ENCODE peak calls at places on chromosomes 4 and X, in seven cellular contexts. E is left lung, G is progenitor cell of endocrine pancreas, B is DND-41, M is cardiac muscle cell, X is HCT116, C is ovary. T is an unnamed sample.

GRCh38 chrX:23511783-23512182 is 155.5 kb upstream of the PRDX4 start:
- DNase-seq in E (no peak), G (no peak), B (no peak), M (no peak), X (no peak), C (no peak), T (no peak)

GRCh38 chrX:138775501-138775900 is 64.0 kb upstream of the FGF13 start:
- DNase-seq in E (no peak), G (no peak), B (no peak), M (peak), X (no peak), C (no peak), T (no peak)

GRCh38 chrX:154815274-154815818 is 10.1 kb upstream of the MPP1 start:
- DNase-seq in E (no peak), G (no peak), B (no peak), M (no peak), X (no peak), C (no peak), T (no peak)

GRCh38 chr4:99848576-99848975 is 31.9 kb downstream of the DAPP1 start:
- DNase-seq in E (no peak), G (no peak), B (no peak), M (no peak), X (no peak), C (no peak), T (no peak)

GRCh38 chr4:112060212-112060611 is 85.0 kb upstream of the FAM241A start:
- DNase-seq in E (no peak), G (no peak), B (no peak), M (peak), X (peak), C (no peak), T (no peak)

GRCh38 chrX:136538811-136539210 is 6.8 kb downstream of the VGLL1 start:
- DNase-seq in E (no peak), G (no peak), B (no peak), M (no peak), X (no peak), C (no peak), T (no peak)

GRCh38 chr4:48342559-48342878 is 1.2 kb downstream of the SLAIN2 start:
- DNase-seq in E (peak), G (no peak), B (no peak), M (no peak), X (no peak), C (no peak), T (no peak)

GRCh38 chrX:13716905-13717304 is 17.5 kb downstream of the TRAPPC2 start:
- DNase-seq in E (no peak), G (no peak), B (no peak), M (no peak), X (no peak), C (no peak), T (no peak)

GRCh38 chr4:101954975-101955678 is 164.6 kb downstream of the BANK1 start:
- DNase-seq in E (no peak), G (no peak), B (no peak), M (no peak), X (no peak), C (no peak), T (no peak)

GRCh38 chr4:94412019-94413017 is 39.4 kb upstream of the PDLIM5 start:
- DNase-seq in E (no peak), G (no peak), B (no peak), M (peak), X (peak), C (peak), T (no peak)

GRCh38 chr4:109803924-109804571 is 2.2 kb upstream of the CFI start:
- DNase-seq in E (no peak), G (no peak), B (peak), M (peak), X (peak), C (no peak), T (no peak)

GRCh38 chrX:151899622-151900021 is 13.1 kb upstream of the MAGEA4 start:
- DNase-seq in E (no peak), G (no peak), B (no peak), M (no peak), X (no peak), C (no peak), T (no peak)

GRCh38 chr4:78788005-78788889 is 12.1 kb downstream of the BMP2K start:
- DNase-seq in E (no peak), G (no peak), B (no peak), M (no peak), X (no peak), C (no peak), T (no peak)

GRCh38 chrX:46637937-46638336 is 64.4 kb downstream of the CHST7 start:
- DNase-seq in E (no peak), G (no peak), B (no peak), M (no peak), X (no peak), C (no peak), T (no peak)

GRCh38 chrX:108064613-108065012 is 19.7 kb downstream of the VSIG1 start:
- DNase-seq in E (no peak), G (no peak), B (no peak), M (no peak), X (no peak), C (no peak), T (no peak)

GRCh38 chr4:82567444-82567843 is 5.7 kb upstream of the TMEM150C start:
- DNase-seq in E (no peak), G (no peak), B (no peak), M (no peak), X (no peak), C (no peak), T (no peak)

GRCh38 chr4:109978704-109979103 is 66.0 kb downstream of the EGF start:
- DNase-seq in E (no peak), G (no peak), B (no peak), M (no peak), X (no peak), C (no peak), T (no peak)

GRCh38 chrX:123424546-123424945 is 240.5 kb downstream of the GRIA3 start:
- DNase-seq in E (no peak), G (no peak), B (no peak), M (no peak), X (no peak), C (no peak), T (no peak)

GRCh38 chr4:124948976-124949597 is 236.6 kb upstream of the ANKRD50 start:
- DNase-seq in E (no peak), G (no peak), B (no peak), M (no peak), X (no peak), C (no peak), T (no peak)

DNA sequence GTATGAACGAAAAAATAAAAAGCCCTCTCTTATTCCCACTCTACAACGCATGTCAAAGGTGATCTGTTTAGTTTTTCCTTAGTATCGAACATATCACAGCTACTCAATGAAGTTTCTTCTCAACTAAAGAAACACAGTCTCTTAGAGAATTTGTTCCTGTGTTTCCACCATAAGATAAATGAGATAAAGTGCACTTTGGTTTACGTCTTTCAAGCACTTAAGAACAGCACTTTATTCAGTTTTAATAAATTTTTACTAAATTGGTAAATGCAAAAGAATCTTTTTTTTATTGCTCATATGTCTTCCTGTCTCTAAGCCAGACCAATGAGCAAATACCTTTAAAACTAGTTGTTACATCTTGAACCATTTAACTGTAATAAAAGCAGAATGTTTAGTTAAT is 259.8 kb downstream of the CHIC1 start:
- DNase-seq in E (no peak), G (no peak), B (no peak), M (no peak), X (no peak), C (no peak), T (no peak)
- TF ChIP-seq CTCF in E (no peak), G (no peak), B (no peak), M (no peak), X (no peak), C (no peak), T (no peak)

GRCh38 chr4:174586651-174587050 is 64.4 kb upstream of the HPGD start:
- DNase-seq in E (no peak), G (no peak), B (no peak), M (no peak), X (no peak), C (no peak), T (no peak)
- TF ChIP-seq CTCF in E (no peak), G (no peak), B (no peak), M (no peak), X (no peak), C (no peak), T (no peak)

GRCh38 chrX:111652719-111653118 is 28.3 kb upstream of the ALG13 start:
- DNase-seq in E (no peak), G (no peak), B (no peak), M (peak), X (no peak), C (no peak), T (no peak)
- TF ChIP-seq CTCF in E (no peak), G (no peak), B (no peak), M (no peak), X (peak), C (no peak), T (no peak)

GRCh38 chrX:153662266-153662665 is 11.3 kb downstream of the PNCK start:
- DNase-seq in E (peak), G (peak), B (no peak), M (peak), X (peak), C (no peak), T (no peak)
- TF ChIP-seq CTCF in E (no peak), G (peak), B (peak), M (peak), X (no peak), C (no peak), T (peak)

GRCh38 chr4:81084029-81084428 is 53.5 kb downstream of the BMP3 start:
- DNase-seq in E (no peak), G (no peak), B (no peak), M (no peak), X (no peak), C (no peak), T (no peak)
- TF ChIP-seq CTCF in E (no peak), G (no peak), B (no peak), M (peak), X (peak), C (no peak), T (no peak)

GRCh38 chrX:15468036-15468435 is 25.1 kb downstream of the PIR start:
- DNase-seq in E (no peak), G (no peak), B (no peak), M (peak), X (no peak), C (no peak), T (no peak)
- TF ChIP-seq CTCF in E (peak), G (peak), B (peak), M (peak), X (peak), C (no peak), T (peak)

GRCh38 chrX:119539872-119540271 is 25.3 kb downstream of the STEEP1 start:
- DNase-seq in E (no peak), G (no peak), B (no peak), M (no peak), X (no peak), C (no peak), T (no peak)
- TF ChIP-seq CTCF in E (no peak), G (no peak), B (no peak), M (no peak), X (no peak), C (no peak), T (no peak)